ENCODE peak calls at places on chromosomes 12 and 14, in six cellular contexts. G is substantia nigra; R is CD4-positive, alpha-beta T cell; I is esophagus squamous epithelium; E is CD8-positive, alpha-beta memory T cell; P is heart left ventricle. W is an unnamed sample.

GRCh38 chr12:95202691-95203476 is 14.4 kb downstream of the FGD6 start:
- DNase-seq in I (no peak), R (no peak), G (no peak), E (no peak), P (no peak), W (no peak)

GRCh38 chr12:95522692-95523091 is 28.6 kb downstream of the USP44 start:
- DNase-seq in E (no peak), R (no peak), I (no peak), P (no peak), G (no peak), W (no peak)

GRCh38 chr14:32343926-32344430 is 14.9 kb downstream of the AKAP6 start:
- DNase-seq in E (no peak), P (no peak), R (no peak), I (no peak), G (no peak), W (no peak)

GRCh38 chr14:55015006-55015405 is 11.9 kb downstream of the WDHD1 start:
- DNase-seq in I (no peak), E (no peak), R (no peak), P (no peak), G (no peak), W (no peak)

GRCh38 chr14:94388027-94388895 is at the start of gene SERPINA1:
- DNase-seq in G (no peak), I (no peak), P (no peak), R (no peak), E (no peak), W (peak)

GRCh38 chr14:66813636-66814035 is 305.7 kb downstream of the GPHN start:
- DNase-seq in P (no peak), R (no peak), G (no peak), I (no peak), E (no peak), W (no peak)

GRCh38 chr12:56243731-56244181 is 13.9 kb downstream of the SLC39A5 start:
- DNase-seq in G (no peak), E (no peak), R (no peak), P (no peak), I (no peak), W (no peak)

GRCh38 chr12:12748051-12748450 is 30.9 kb downstream of the CDKN1B start:
- DNase-seq in G (no peak), P (no peak), E (no peak), I (no peak), R (no peak), W (no peak)

GRCh38 chr12:30533518-30533917 is 162.2 kb downstream of the IPO8 start:
- DNase-seq in I (no peak), R (no peak), P (no peak), E (no peak), G (no peak), W (no peak)

GRCh38 chr12:46332260-46332659 is 40.3 kb downstream of the SLC38A2 start:
- DNase-seq in P (no peak), E (no peak), R (no peak), I (no peak), G (no peak), W (peak)

GRCh38 chr14:61953602-61954001 is 191.4 kb downstream of the SNAPC1 start:
- DNase-seq in R (no peak), P (no peak), E (no peak), G (no peak), I (no peak), W (no peak)

GRCh38 chr14:51298895-51299294 is 58.8 kb downstream of the TMX1 start:
- DNase-seq in P (no peak), E (no peak), R (no peak), G (no peak), I (no peak), W (peak)

GRCh38 chr12:110699591-110700445 is 10.9 kb upstream of the HVCN1 start:
- DNase-seq in G (no peak), I (no peak), E (no peak), P (no peak), R (no peak), W (no peak)

GRCh38 chr12:76879710-76880025 is 849 bp upstream of the CSRP2 start:
- DNase-seq in G (no peak), E (no peak), R (no peak), I (no peak), P (peak), W (no peak)

GRCh38 chr12:62898568-62898967 is 36.4 kb downstream of the PPM1H start:
- DNase-seq in R (no peak), P (no peak), I (no peak), G (no peak), E (no peak), W (no peak)

GRCh38 chr12:107903377-107904061 is 129.0 kb downstream of the ASCL4 start:
- DNase-seq in E (no peak), G (no peak), P (peak), R (no peak), I (peak), W (no peak)

GRCh38 chr14:102126807-102127455 is 12.8 kb upstream of the WDR20 start:
- DNase-seq in P (no peak), E (no peak), I (no peak), G (no peak), R (no peak), W (no peak)

GRCh38 chr12:99611590-99611989 is 36.0 kb upstream of the GARIN6 start:
- DNase-seq in E (no peak), G (no peak), P (no peak), R (no peak), I (no peak), W (peak)

GRCh38 chr12:27821259-27821973 is 41.4 kb upstream of the MANSC4 start:
- DNase-seq in R (no peak), G (no peak), E (peak), I (no peak), P (no peak), W (peak)

GRCh38 chr12:96237465-96238077 is 43.4 kb downstream of the ELK3 start:
- DNase-seq in R (peak), P (peak), G (no peak), E (peak), I (no peak), W (peak)

GRCh38 chr12:114888458-114888857 is 204.5 kb upstream of the TBX3 start:
- DNase-seq in I (no peak), R (no peak), E (no peak), G (no peak), P (no peak), W (peak)

GRCh38 chr12:89450922-89451321 is 73.7 kb downstream of the GALNT4 start:
- DNase-seq in P (no peak), I (no peak), E (no peak), G (no peak), R (no peak), W (peak)

GRCh38 chr12:47672068-47672467 is 33.8 kb downstream of the RPAP3 start:
- DNase-seq in E (no peak), G (no peak), R (no peak), I (no peak), P (no peak), W (no peak)

GRCh38 chr14:91349481-91350074 is 68.0 kb downstream of the CCDC88C start:
- DNase-seq in G (no peak), R (peak), I (no peak), P (no peak), E (peak), W (no peak)

GRCh38 chr12:108483213-108483920 is 31.7 kb upstream of the FICD start:
- DNase-seq in E (no peak), R (no peak), G (no peak), I (no peak), P (no peak), W (no peak)

GRCh38 chr14:96442355-96442754 is 50.4 kb downstream of the AK7 start:
- DNase-seq in R (no peak), E (no peak), G (no peak), I (no peak), P (no peak), W (peak)

GRCh38 chr12:89236237-89236636 is 116.1 kb downstream of the DUSP6 start:
- DNase-seq in I (no peak), E (no peak), G (no peak), P (no peak), R (no peak), W (peak)

GRCh38 chr14:62654641-62655040 is 390.6 kb downstream of the KCNH5 start:
- DNase-seq in P (no peak), E (no peak), I (no peak), G (no peak), R (no peak), W (peak)

GRCh38 chr12:132506328-132506727 is 16.4 kb downstream of the FBRSL1 start:
- DNase-seq in R (no peak), P (peak), I (no peak), G (no peak), E (no peak), W (no peak)

GRCh38 chr12:132506730-132507538 is 17.0 kb downstream of the FBRSL1 start:
- DNase-seq in I (no peak), E (peak), R (peak), G (peak), P (peak), W (peak)

GRCh38 chr12:132508248-132508740 is 18.3 kb downstream of the FBRSL1 start:
- DNase-seq in I (no peak), G (no peak), E (no peak), P (no peak), R (no peak), W (no peak)

GRCh38 chr12:132508860-132509732 is 19.1 kb downstream of the FBRSL1 start:
- DNase-seq in E (no peak), I (no peak), P (no peak), G (no peak), R (no peak), W (no peak)

DNA sequence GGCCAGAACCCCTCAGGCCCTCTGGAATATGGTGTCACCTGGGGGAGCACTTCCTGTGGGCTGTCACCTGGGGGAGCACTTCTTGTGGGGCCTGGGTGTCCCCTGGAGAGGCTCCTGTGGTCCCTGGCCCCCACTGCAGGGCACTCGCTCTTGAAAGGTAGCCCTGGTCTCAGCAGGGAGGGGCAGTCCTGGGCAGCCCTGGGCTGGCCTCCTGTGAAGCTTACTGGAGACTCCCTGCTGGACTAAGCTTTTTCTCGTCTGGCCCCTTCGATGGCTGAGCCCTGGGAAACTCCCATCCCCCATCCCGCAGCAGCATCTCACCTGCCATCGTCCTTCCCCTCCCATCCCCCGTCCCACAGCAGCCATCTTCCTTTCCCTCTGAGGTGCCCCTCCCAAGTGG is 17.7 kb downstream of the FBRSL1 start:
- DNase-seq in R (no peak), E (no peak), G (no peak), P (no peak), I (no peak), W (no peak)
- H3K27ac ChIP-seq in R (no peak), E (no peak), G (peak), P (peak), I (no peak), W (no peak)

GRCh38 chr12:32399373-32400113 is at the start of gene FGD4:
- DNase-seq in G (peak), E (peak), P (peak), I (peak), R (peak), W (peak)

GRCh38 chr12:32402170-32402569 is 2.8 kb downstream of the FGD4 start:
- DNase-seq in I (no peak), E (no peak), G (no peak), P (no peak), R (no peak), W (no peak)

GRCh38 chr12:32400866-32401265 is 1.5 kb downstream of the FGD4 start:
- DNase-seq in E (no peak), R (no peak), P (no peak), I (no peak), G (no peak), W (no peak)

GRCh38 chr12:32399045-32399372 is 349 bp upstream of the FGD4 start:
- DNase-seq in P (no peak), E (no peak), R (no peak), G (no peak), I (no peak), W (no peak)

DNA sequence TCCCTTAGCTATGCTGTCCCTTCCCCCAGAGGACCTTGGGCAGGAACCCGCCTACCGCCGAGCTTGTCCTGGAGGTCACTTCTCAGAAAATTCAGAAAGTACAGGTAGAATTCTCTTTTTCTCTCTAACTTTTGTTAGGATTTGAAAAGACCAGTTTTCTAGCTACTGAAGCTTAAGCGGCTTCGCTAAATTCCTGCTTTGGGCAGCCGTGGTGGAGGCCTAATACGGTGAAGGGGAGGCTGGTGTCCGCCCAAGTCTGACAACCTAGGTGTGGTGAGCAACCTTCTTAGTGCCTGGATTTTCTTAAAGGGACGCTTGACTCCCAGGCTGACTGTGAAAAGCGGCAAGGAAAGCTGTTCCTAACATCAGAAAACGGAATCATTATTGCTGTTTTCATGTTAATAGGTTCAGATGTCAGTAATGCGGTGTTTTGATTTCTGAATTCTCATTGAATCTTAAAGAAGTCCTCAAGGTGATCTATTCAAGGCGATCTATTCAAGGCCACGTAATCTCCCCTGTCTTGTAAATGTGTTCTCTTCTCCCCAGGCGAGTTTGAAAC is 835 bp downstream of the FGD4 start:
- DNase-seq in P (no peak), G (no peak), E (no peak), R (no peak), I (no peak), W (no peak)
- H3K27ac ChIP-seq in P (peak), G (peak), E (no peak), R (no peak), I (peak), W (no peak)

DNA sequence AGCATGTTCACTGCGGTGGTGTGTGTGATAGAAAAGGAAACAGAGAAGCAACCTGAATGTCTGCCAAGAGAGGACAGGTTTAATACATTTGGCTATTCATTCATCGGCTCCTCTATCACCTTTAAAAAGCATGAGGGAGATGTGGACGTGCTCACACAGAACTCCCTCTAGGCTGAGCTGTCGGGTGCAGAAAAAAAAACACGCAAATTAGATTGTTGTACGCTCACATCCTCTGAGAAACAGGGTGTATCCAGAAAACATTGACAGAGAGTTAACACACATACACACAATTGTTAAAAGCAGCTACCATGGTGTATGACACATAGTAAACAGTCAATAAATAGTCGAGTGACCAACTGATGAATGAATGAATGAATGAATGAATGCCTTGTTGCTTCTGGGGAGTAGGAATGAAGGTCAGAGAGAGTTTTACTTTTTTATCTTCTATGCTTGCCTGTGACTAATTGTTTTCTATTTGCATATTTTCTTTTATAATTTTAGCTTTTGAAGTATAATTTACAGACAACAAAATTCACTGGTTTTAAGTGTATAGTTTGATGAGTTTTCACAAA is 19.9 kb upstream of the FAM222A start:
- DNase-seq in P (no peak), R (no peak), G (no peak), E (no peak), I (no peak), W (no peak)
- H3K27ac ChIP-seq in P (no peak), R (no peak), G (no peak), E (no peak), I (no peak), W (no peak)

GRCh38 chr14:77324289-77324688 is 3.5 kb downstream of the GSTZ1 start:
- DNase-seq in P (no peak), I (no peak), E (no peak), G (no peak), R (no peak), W (no peak)

GRCh38 chr14:77327111-77327510 is 6.3 kb downstream of the GSTZ1 start:
- DNase-seq in R (no peak), I (no peak), G (no peak), P (no peak), E (no peak), W (no peak)

GRCh38 chr14:77323571-77323970 is 2.7 kb downstream of the GSTZ1 start:
- DNase-seq in I (no peak), P (no peak), G (no peak), R (no peak), E (no peak), W (no peak)

GRCh38 chr14:77325746-77326094 is 4.9 kb downstream of the GSTZ1 start:
- DNase-seq in R (no peak), G (no peak), E (no peak), P (no peak), I (no peak), W (no peak)

GRCh38 chr14:77324816-77325745 is 4.2 kb downstream of the GSTZ1 start:
- DNase-seq in I (no peak), R (no peak), E (no peak), P (no peak), G (no peak), W (no peak)
- H3K27ac ChIP-seq in I (no peak), R (no peak), E (no peak), P (no peak), G (no peak), W (no peak)

GRCh38 chr14:77314539-77314938 is 6.1 kb downstream of the POMT2 start:
- DNase-seq in P (no peak), I (no peak), E (no peak), R (no peak), G (no peak), W (no peak)

GRCh38 chr14:77314043-77314442 is 6.6 kb downstream of the POMT2 start:
- DNase-seq in P (no peak), I (no peak), E (no peak), R (no peak), G (no peak), W (peak)

GRCh38 chr14:77316872-77317271 is 3.8 kb downstream of the POMT2 start:
- DNase-seq in R (no peak), I (no peak), P (no peak), G (no peak), E (no peak), W (no peak)

GRCh38 chr14:77313374-77313773 is 7.3 kb downstream of the POMT2 start:
- DNase-seq in E (no peak), G (no peak), P (no peak), I (no peak), R (no peak), W (no peak)

DNA sequence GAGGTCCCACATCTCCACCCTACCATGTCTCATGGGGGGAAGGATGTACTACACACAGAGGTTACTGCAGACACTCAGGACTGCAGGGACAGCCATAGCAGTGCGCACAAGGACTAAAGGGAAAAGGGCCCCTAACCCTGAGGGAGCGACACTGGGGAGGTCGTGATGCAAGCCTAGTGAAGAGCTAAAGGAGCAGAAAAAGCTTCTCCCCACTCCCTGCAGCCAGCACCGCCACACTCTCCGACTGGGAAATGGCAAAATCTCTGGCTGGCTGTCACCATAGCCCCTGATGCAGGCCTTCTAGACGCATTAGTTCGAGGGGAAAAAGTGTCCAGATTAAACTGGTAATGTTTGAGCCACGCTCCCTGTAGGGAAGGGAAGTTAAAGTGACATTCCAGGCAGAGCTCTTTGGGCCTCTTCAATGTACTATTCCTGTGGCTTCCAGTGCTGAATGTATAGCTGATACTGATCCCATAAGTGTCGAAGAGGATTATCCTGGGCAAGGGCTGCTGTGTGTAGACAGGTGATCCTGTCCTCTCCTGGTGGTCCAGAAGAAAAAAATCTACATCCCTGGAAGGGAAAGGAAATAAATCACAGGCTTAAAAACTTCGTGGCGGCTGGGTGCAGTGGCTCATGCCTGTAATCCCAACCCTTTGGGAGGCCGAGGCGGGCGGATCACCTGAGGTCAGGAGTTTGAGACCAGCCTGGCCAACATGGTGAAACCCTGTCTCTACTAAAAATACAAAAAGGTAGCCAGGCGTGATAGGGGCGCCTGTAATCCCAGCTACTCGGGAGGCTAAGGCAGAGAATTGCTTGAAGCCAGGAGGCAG is 5.4 kb downstream of the POMT2 start:
- DNase-seq in G (peak), P (no peak), E (no peak), I (no peak), R (no peak), W (no peak)
- H3K27ac ChIP-seq in G (peak), P (no peak), E (no peak), I (no peak), R (no peak), W (no peak)

GRCh38 chr12:38813930-38814329 is 91.5 kb downstream of the CPNE8 start:
- DNase-seq in E (no peak), P (no peak), G (no peak), I (no peak), R (no peak), W (no peak)
- H3K27ac ChIP-seq in E (no peak), P (no peak), G (no peak), I (no peak), R (no peak), W (no peak)

DNA sequence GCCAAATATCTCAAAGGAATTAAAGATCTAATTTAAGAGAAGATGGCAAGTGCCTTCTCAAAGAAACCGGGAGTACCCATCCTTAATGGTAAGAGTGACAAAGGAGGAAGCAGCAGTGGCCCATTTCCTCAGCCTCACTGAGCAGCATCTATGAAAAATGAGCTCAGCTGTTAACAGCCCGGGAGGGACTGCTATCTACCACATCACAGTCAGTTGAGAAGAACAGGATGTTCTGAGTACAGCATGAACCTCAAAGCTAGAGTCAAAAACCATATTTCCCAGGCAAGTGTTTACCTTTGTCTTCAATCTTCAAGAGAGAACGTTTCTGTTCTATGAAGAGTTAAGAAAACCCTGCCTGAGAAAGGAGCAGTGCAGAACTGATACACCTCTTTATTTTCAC is 115.0 kb downstream of the BTG1 start:
- DNase-seq in G (no peak), R (peak), I (no peak), P (no peak), E (peak), W (peak)
- H3K27ac ChIP-seq in G (no peak), R (peak), I (peak), P (peak), E (no peak), W (no peak)